ENCODE peak calls at places on chromosomes 16 and 17, in seven cellular contexts. D, V, M, C, U, T and Q are unnamed samples.

GRCh38 chr17:9696279-9697044 is 51.1 kb downstream of the USP43 start:
- DNase-seq in M (no peak), C (no peak), D (no peak), T (peak; percentile 77), V (no peak), U (no peak), Q (no peak)

GRCh38 chr17:49218941-49219913 is 8.7 kb downstream of the ABI3 start:
- DNase-seq in C (no peak), V (no peak), U (no peak), D (peak; percentile 54), M (no peak), T (peak; percentile 83), Q (no peak)

GRCh38 chr16:10356870-10357842 is 28.7 kb upstream of the ATF7IP2 start:
- DNase-seq in D (no peak), M (no peak), U (no peak), C (no peak), T (no peak), V (no peak), Q (no peak)

GRCh38 chr17:78176548-78177025 is 8.2 kb downstream of the SYNGR2 start:
- DNase-seq in V (no peak), U (peak; percentile 78), T (peak; percentile 97), C (peak; percentile 39), M (peak; percentile 22), D (peak; percentile 82), Q (no peak)

GRCh38 chr16:56618138-56618537 is 7.4 kb upstream of the MT1E start:
- DNase-seq in M (no peak), U (no peak), V (no peak), D (no peak), T (peak; percentile 53), C (no peak), Q (no peak)

GRCh38 chr16:79601092-79601977 is 798 bp upstream of the MAF start:
- DNase-seq in T (peak; percentile 80), U (peak; percentile 25), M (no peak), C (no peak), D (no peak), V (no peak), Q (no peak)

GRCh38 chr17:8072727-8073461 is 14.6 kb downstream of the ALOX12B start:
- DNase-seq in T (peak; percentile 76), D (peak; percentile 47), U (peak; percentile 46), V (no peak), M (no peak), C (no peak), Q (no peak)

GRCh38 chr17:82751171-82751570 is 694 bp upstream of the TBCD start:
- DNase-seq in T (no peak), M (no peak), C (no peak), D (no peak), U (no peak), V (no peak), Q (no peak)

GRCh38 chr17:39261286-39261685 is 35.5 kb upstream of the STAC2 start:
- DNase-seq in U (peak; percentile 43), M (no peak), T (peak; percentile 89), V (no peak), C (no peak), D (peak; percentile 42), Q (no peak)

GRCh38 chr16:25110392-25110947 is 1.1 kb upstream of the LCMT1 start:
- DNase-seq in T (no peak), C (no peak), V (peak; percentile 13), D (peak; percentile 90), M (no peak), U (peak; percentile 25), Q (no peak)

GRCh38 chr16:75267631-75268264 is 16.3 kb upstream of the BCAR1 start:
- DNase-seq in M (peak; percentile 64), C (no peak), V (peak; percentile 91), U (no peak), T (peak; percentile 76), D (no peak), Q (no peak)

GRCh38 chr16:46712911-46713310 is 23.5 kb downstream of the ORC6 start:
- DNase-seq in U (no peak), M (no peak), D (no peak), V (no peak), C (no peak), T (no peak), Q (no peak)

GRCh38 chr16:9012330-9012729 is 48.6 kb upstream of the USP7 start:
- DNase-seq in V (no peak), C (no peak), M (no peak), U (no peak), D (no peak), T (no peak), Q (no peak)

GRCh38 chr17:33580215-33580614 is 287.1 kb upstream of the ASIC2 start:
- DNase-seq in V (no peak), T (no peak), M (no peak), U (no peak), C (no peak), D (no peak), Q (no peak)

GRCh38 chr17:1073241-1073962 is 76.5 kb downstream of the TIMM22 start:
- DNase-seq in C (no peak), T (peak; percentile 53), V (no peak), U (no peak), D (no peak), M (no peak), Q (no peak)

GRCh38 chr17:12631076-12631475 is 34.6 kb upstream of the MYOCD start:
- DNase-seq in C (no peak), D (no peak), T (no peak), M (no peak), U (no peak), V (no peak), Q (no peak)

GRCh38 chr17:39306509-39307212 is 80.9 kb upstream of the STAC2 start:
- DNase-seq in D (no peak), T (no peak), M (peak; percentile 15), U (no peak), V (peak; percentile 49), C (no peak), Q (no peak)

GRCh38 chr16:85168732-85169256 is 56.5 kb upstream of the CIBAR2 start:
- DNase-seq in M (peak; percentile 45), T (peak; percentile 82), U (no peak), V (peak; percentile 29), C (peak; percentile 72), D (no peak), Q (no peak)

GRCh38 chr17:43935204-43935925 is 6.9 kb downstream of the PPY start:
- DNase-seq in C (no peak), U (no peak), T (no peak), V (no peak), M (no peak), D (no peak), Q (no peak)

GRCh38 chr16:20938426-20938825 is 37.9 kb downstream of the LYRM1 start:
- DNase-seq in T (no peak), C (peak; percentile 37), U (no peak), D (peak; percentile 46), V (peak; percentile 31), M (peak; percentile 59), Q (peak; percentile 17)

GRCh38 chr17:6435968-6436367 is 1.0 kb upstream of the AIPL1 start:
- DNase-seq in M (peak; percentile 51), V (peak; percentile 76), D (peak; percentile 66), U (peak; percentile 67), T (peak; percentile 94), C (peak; percentile 54), Q (peak; percentile 49)

GRCh38 chr16:19755268-19755667 is 37.2 kb downstream of the IQCK start:
- DNase-seq in T (no peak), C (no peak), D (no peak), V (no peak), M (no peak), U (no peak), Q (no peak)